ENCODE peak calls at places on chromosomes 6 and 20, in eight cellular contexts. G is CD8-positive, alpha-beta memory T cell; U is BJ; B is adrenal gland; O is A549; X is fibroblast of lung; L is mammary epithelial cell; H is choroid plexus epithelial cell. D is an unnamed sample.

GRCh38 chr6:79373246-79373645 is 138.8 kb upstream of the HMGN3 start:
- DNase-seq in B (no peak), X (no peak), L (no peak), O (no peak), H (no peak), U (no peak), G (no peak), D (no peak)

GRCh38 chr6:7256785-7257184 is 56.2 kb downstream of the SSR1 start:
- DNase-seq in O (no peak), B (no peak), H (no peak), G (no peak), U (no peak), X (no peak), L (no peak), D (no peak)

GRCh38 chr6:134903448-134903847 is 46.5 kb downstream of the ALDH8A1 start:
- DNase-seq in O (no peak), H (no peak), L (no peak), G (no peak), U (no peak), X (no peak), B (no peak), D (no peak)

GRCh38 chr6:40780626-40781025 is 193.5 kb upstream of the LRFN2 start:
- DNase-seq in L (no peak), G (no peak), B (no peak), H (no peak), U (no peak), X (no peak), O (no peak), D (no peak)

GRCh38 chr20:47854687-47855212 is 69.5 kb upstream of the SULF2 start:
- DNase-seq in G (no peak), B (peak; percentile 32), O (peak; percentile 55), X (peak; percentile 56), H (peak; percentile 81), L (peak; percentile 57), U (no peak), D (peak; percentile 59)

GRCh38 chr6:22471746-22472145 is 97.6 kb upstream of the HDGFL1 start:
- DNase-seq in B (no peak), H (no peak), U (no peak), X (no peak), G (no peak), L (no peak), O (no peak), D (no peak)

GRCh38 chr6:118551063-118551672 is 3.1 kb downstream of the PLN start:
- DNase-seq in L (peak; percentile 37), U (no peak), X (peak; percentile 76), O (peak; percentile 17), G (no peak), H (peak; percentile 87), B (no peak), D (peak; percentile 51)

GRCh38 chr6:48813821-48814220 is 649.2 kb downstream of the MMUT start:
- DNase-seq in U (no peak), B (no peak), L (no peak), H (peak; percentile 54), G (no peak), O (no peak), X (peak; percentile 6), D (no peak)

GRCh38 chr6:2103644-2104523 is 141.5 kb downstream of the GMDS start:
- DNase-seq in H (peak; percentile 80), G (no peak), B (no peak), X (peak; percentile 20), U (peak; percentile 3), O (peak; percentile 33), L (peak; percentile 54), D (peak; percentile 37)

GRCh38 chr20:62120990-62121775 is 1.1 kb upstream of the LSM14B start:
- DNase-seq in B (no peak), X (no peak), L (no peak), G (peak; percentile 53), O (peak; percentile 56), U (no peak), H (peak; percentile 72), D (no peak)

GRCh38 chr20:23094213-23094896 is 8.2 kb upstream of the CD93 start:
- DNase-seq in X (no peak), B (no peak), L (no peak), H (no peak), U (no peak), O (no peak), G (no peak), D (no peak)

GRCh38 chr6:75143186-75143585 is 62.7 kb downstream of the COL12A1 start:
- DNase-seq in U (peak; percentile 79), H (peak; percentile 86), L (no peak), O (no peak), X (peak; percentile 88), B (no peak), G (no peak), D (no peak)

GRCh38 chr6:140252099-140252498 is 877.7 kb upstream of the CITED2 start:
- DNase-seq in O (no peak), X (no peak), H (peak; percentile 23), G (no peak), L (no peak), B (no peak), U (no peak), D (no peak)

GRCh38 chr6:36820700-36821580 is 18.3 kb downstream of the CPNE5 start:
- DNase-seq in X (peak; percentile 62), H (peak; percentile 79), O (no peak), G (no peak), L (peak; percentile 70), U (peak; percentile 23), B (no peak), D (peak; percentile 43)

GRCh38 chr6:624979-625378 is 31.9 kb downstream of the HUS1B start:
- DNase-seq in O (no peak), B (no peak), L (no peak), U (peak; percentile 18), X (peak; percentile 19), H (peak; percentile 70), G (no peak), D (no peak)

GRCh38 chr6:44275749-44276648 is 5.7 kb downstream of the TMEM151B start:
- DNase-seq in G (no peak), H (no peak), O (no peak), X (no peak), U (no peak), L (no peak), B (no peak), D (no peak)

GRCh38 chr6:1724616-1725015 is 114.9 kb downstream of the FOXC1 start:
- DNase-seq in L (peak; percentile 91), H (no peak), O (no peak), B (no peak), X (no peak), G (no peak), U (no peak), D (peak; percentile 71)

GRCh38 chr6:146097586-146097985 is 68.7 kb downstream of the GRM1 start:
- DNase-seq in X (no peak), B (no peak), U (no peak), L (no peak), H (no peak), G (no peak), O (no peak), D (no peak)

GRCh38 chr20:57117296-57117695 is 149.1 kb downstream of the BMP7 start:
- DNase-seq in U (no peak), O (no peak), L (no peak), X (no peak), H (no peak), B (no peak), G (no peak), D (no peak)

DNA sequence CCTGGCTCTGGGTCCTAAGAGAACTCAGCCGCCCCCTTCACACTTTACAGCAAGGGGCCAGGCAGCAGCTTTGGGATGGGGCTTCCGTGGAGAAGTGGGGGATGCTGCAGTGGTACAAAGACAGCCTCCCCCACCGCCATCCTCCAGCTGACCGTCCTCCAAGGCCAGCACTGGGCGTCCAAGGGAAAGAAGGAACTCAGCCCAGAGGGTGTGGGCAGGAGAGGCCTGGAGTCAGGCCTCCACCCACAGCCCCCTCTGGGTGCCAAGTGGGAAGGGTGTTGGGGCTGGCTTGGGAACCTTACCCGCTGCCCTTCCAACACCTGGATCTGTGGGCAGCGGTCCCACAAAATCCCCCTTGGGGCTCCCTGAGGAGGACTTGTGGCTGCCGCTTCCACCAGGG is 13.1 kb downstream of the STMN3 start:
- DNase-seq in G (no peak), L (no peak), U (no peak), B (no peak), O (no peak), X (no peak), H (no peak), D (no peak)
- H3K4me3 ChIP-seq in G (peak overlapping the region; percentile 75), L (no peak overlapping the region), U (no peak overlapping the region), B (no peak overlapping the region), O (no peak overlapping the region), X (no peak overlapping the region), H (no peak overlapping the region), D (peak overlapping the region; percentile 34)

DNA sequence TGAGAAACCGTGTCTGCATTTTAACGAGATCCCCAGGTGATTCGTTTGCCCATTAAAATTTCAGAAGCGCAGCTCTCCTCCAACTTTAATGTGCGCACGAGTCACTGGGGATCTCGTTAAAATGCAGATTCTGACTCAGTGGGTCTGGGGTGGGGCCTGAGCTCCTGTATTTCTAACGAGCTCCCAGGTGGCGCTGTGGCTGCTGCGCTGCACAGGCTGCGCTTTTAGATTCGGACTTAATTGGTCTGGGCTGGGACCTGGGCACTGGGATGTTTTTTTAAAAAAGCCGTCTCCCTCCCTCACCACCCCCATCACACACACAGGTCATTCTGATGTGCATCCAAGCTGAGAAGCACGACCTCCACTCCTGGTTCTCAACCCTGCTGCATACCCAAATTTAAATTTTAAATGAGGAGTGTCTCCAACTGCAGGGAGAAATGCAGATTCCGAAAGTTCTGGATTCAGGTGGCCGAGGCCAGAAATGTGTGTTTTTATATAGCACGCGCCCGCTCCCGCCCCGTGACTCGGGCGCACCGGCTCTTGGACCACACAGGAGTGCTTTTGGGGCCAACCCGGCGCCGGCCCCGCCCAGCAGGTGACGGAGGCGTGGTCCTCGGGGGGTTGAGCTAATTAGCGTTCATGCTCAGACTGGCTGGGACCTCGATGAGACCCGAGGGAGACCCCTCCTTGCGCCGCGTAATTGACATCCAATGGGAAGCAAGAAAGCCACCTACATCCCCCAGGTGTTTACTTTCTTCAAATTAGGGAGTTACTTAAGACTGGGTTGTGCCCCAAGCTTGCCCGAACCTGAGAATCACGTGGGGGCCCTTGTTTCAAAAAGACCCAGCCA is 85.8 kb downstream of the ZFP64 start:
- DNase-seq in U (no peak), B (no peak), H (peak; percentile 39), L (peak; percentile 57), X (peak; percentile 57), O (peak; percentile 35), G (no peak), D (peak; percentile 47)
- H3K4me3 ChIP-seq in U (peak overlapping the region; percentile 61), B (peak overlapping the region; percentile 49), H (peak overlapping the region; percentile 70), L (peak overlapping the region; percentile 45), X (peak overlapping the region; percentile 64), O (peak overlapping the region; percentile 53), G (no peak overlapping the region), D (peak overlapping the region; percentile 81)

GRCh38 chr20:46562373-46563169 is 12.1 kb upstream of the OCSTAMP start:
- DNase-seq in U (no peak), H (peak; percentile 81), G (no peak), X (peak; percentile 38), L (peak; percentile 30), B (peak; percentile 66), O (peak; percentile 82), D (peak; percentile 59)
- H3K4me3 ChIP-seq in U (peak overlapping the region; percentile 22), H (peak overlapping the region; percentile 55), G (peak overlapping the region; percentile 39), X (peak overlapping the region; percentile 37), L (no peak overlapping the region), B (peak overlapping the region; percentile 18), O (peak overlapping the region; percentile 7), D (no peak overlapping the region)

DNA sequence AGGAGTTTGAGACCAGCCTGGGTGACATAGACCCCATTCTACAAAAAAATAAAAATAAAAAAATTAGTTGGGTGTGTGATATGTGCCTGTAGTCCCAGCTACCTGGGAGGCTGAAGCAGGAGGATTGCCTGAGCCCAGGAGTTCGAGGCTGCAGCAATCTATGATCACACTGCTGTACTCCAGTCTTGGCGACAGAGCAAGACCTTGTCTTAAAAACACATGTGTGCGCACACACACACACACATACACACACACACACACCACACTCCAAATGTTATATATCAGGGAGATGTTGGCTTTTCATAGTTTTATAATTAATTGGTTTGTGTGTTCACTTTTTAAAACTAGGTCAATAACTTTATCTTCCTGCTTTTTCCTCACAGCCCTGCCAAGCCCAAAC is 110.5 kb downstream of the RTN4IP1 start:
- DNase-seq in G (no peak), H (no peak), L (no peak), X (no peak), B (no peak), O (no peak), U (no peak), D (no peak)
- H3K4me3 ChIP-seq in G (peak overlapping the region; percentile 71), H (no peak overlapping the region), L (no peak overlapping the region), X (no peak overlapping the region), B (no peak overlapping the region), O (no peak overlapping the region), U (no peak overlapping the region), D (no peak overlapping the region)